ENCODE peak calls at places on chromosomes 5 and 9, in four cellular contexts. One of them, this sample, is unnamed.

GRCh38 chr9:123389070-123389469 is 33.1 kb downstream of the CRB2 start:
- DNase-seq in HepG2: no peak
- DNase-seq in HCT116: no peak
- DNase-seq in K562: no peak
- DNase-seq in this sample: no peak

GRCh38 chr5:173653822-173654523 is 37.5 kb upstream of the BOD1 start:
- DNase-seq in K562: no peak
- DNase-seq in HepG2: no peak
- DNase-seq in HCT116: no peak
- DNase-seq in this sample: no peak

GRCh38 chr9:91066856-91067255 is 265.2 kb downstream of the SYK start:
- DNase-seq in K562: no peak
- DNase-seq in HepG2: no peak
- DNase-seq in HCT116: no peak
- DNase-seq in this sample: no peak

GRCh38 chr5:54881286-54882005 is 103.9 kb downstream of the ESM1 start:
- DNase-seq in K562: no peak
- DNase-seq in HepG2: no peak
- DNase-seq in HCT116: no peak
- DNase-seq in this sample: no peak

GRCh38 chr9:89247431-89248370 is 63.3 kb upstream of the CKS2 start:
- DNase-seq in HepG2: no peak
- DNase-seq in K562: no peak
- DNase-seq in HCT116: no peak
- DNase-seq in this sample: no peak

GRCh38 chr5:67233075-67233474 is 36.5 kb upstream of the CD180 start:
- DNase-seq in HCT116: no peak
- DNase-seq in HepG2: no peak
- DNase-seq in K562: no peak
- DNase-seq in this sample: no peak

GRCh38 chr5:139402561-139403158 is 1.2 kb downstream of the SPATA24 start:
- DNase-seq in HepG2: peak; percentile 49
- DNase-seq in K562: peak; percentile 69
- DNase-seq in HCT116: peak; percentile 19
- DNase-seq in this sample: no peak

GRCh38 chr9:134624827-134625181 is 16.8 kb upstream of the COL5A1 start:
- DNase-seq in HCT116: peak; percentile 18
- DNase-seq in HepG2: no peak
- DNase-seq in K562: no peak
- DNase-seq in this sample: no peak

GRCh38 chr9:124225945-124226344 is 31.8 kb upstream of the NEK6 start:
- DNase-seq in HCT116: no peak
- DNase-seq in K562: no peak
- DNase-seq in HepG2: no peak
- DNase-seq in this sample: no peak

GRCh38 chr9:138008081-138008841 is 130.7 kb downstream of the CACNA1B start:
- DNase-seq in HepG2: no peak
- DNase-seq in K562: no peak
- DNase-seq in HCT116: no peak
- DNase-seq in this sample: no peak

GRCh38 chr9:95516736-95517558 is at the start of gene PTCH1:
- DNase-seq in HepG2: no peak
- DNase-seq in K562: peak; percentile 85
- DNase-seq in HCT116: no peak
- DNase-seq in this sample: peak; percentile 83

GRCh38 chr5:2298746-2299145 is 416.0 kb upstream of the IRX4 start:
- DNase-seq in HCT116: no peak
- DNase-seq in K562: no peak
- DNase-seq in HepG2: no peak
- DNase-seq in this sample: no peak

GRCh38 chr9:29322240-29322639 is 1749.0 kb upstream of the C9orf72 start:
- DNase-seq in HepG2: no peak
- DNase-seq in HCT116: no peak
- DNase-seq in K562: no peak
- DNase-seq in this sample: no peak

GRCh38 chr9:26954050-26954508 is 2.1 kb upstream of the IFT74 start:
- DNase-seq in K562: no peak
- DNase-seq in HCT116: no peak
- DNase-seq in HepG2: no peak
- DNase-seq in this sample: no peak

GRCh38 chr5:132259061-132259851 is 1.8 kb downstream of the PDLIM4 start:
- DNase-seq in HepG2: no peak
- DNase-seq in HCT116: no peak
- DNase-seq in K562: peak; percentile 55
- DNase-seq in this sample: peak; percentile 87

GRCh38 chr5:8906303-8906967 is 639.4 kb downstream of the SEMA5A start:
- DNase-seq in HepG2: no peak
- DNase-seq in HCT116: no peak
- DNase-seq in K562: no peak
- DNase-seq in this sample: no peak

GRCh38 chr5:169997736-169998284 is 17.5 kb upstream of the INSYN2B start:
- DNase-seq in HCT116: no peak
- DNase-seq in HepG2: no peak
- DNase-seq in K562: no peak
- DNase-seq in this sample: no peak
- TF ChIP-seq ELF1 in HCT116: no peak
- TF ChIP-seq ELF1 in HepG2: no peak
- TF ChIP-seq ELF1 in K562: no peak
- TF ChIP-seq ELF1 in this sample: no peak

GRCh38 chr9:10661994-10662393 is 49.2 kb upstream of the PTPRD start:
- DNase-seq in HepG2: no peak
- DNase-seq in HCT116: no peak
- DNase-seq in K562: no peak
- DNase-seq in this sample: no peak

DNA sequence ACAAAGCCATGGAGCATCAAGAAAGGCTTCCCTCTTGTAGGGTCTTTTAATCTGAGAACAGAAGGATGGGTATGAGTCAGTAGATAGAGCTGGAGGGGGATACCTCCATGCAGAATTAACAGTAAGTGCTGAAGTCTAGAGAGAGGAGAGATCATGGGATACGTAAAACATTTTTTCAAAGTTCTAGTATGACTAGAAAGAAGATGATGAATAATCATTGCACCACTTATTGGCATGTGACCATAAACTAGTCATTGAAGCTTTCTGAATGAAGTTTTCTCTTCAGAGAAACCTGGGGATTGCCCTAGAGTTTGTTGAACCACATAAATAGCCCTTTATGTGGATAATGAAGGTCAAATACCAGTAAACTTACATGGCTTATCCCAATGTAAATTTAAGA is 48.6 kb upstream of the PTPRD start:
- DNase-seq in K562: no peak
- DNase-seq in HCT116: no peak
- DNase-seq in HepG2: no peak
- DNase-seq in this sample: no peak
- H2AFZ ChIP-seq in K562: no peak overlapping the region
- H2AFZ ChIP-seq in HCT116: no peak overlapping the region
- H2AFZ ChIP-seq in HepG2: no peak overlapping the region
- H2AFZ ChIP-seq in this sample: no peak overlapping the region

GRCh38 chr5:96934291-96934694 is 1.6 kb upstream of the LNPEP start:
- DNase-seq in K562: no peak
- DNase-seq in HCT116: no peak
- DNase-seq in HepG2: peak; percentile 17
- DNase-seq in this sample: no peak
- TF ChIP-seq ELF1 in K562: peak; percentile 61
- TF ChIP-seq ELF1 in HCT116: peak; percentile 30
- TF ChIP-seq ELF1 in HepG2: peak; percentile 51
- TF ChIP-seq ELF1 in this sample: peak; percentile 64

GRCh38 chr9:135827866-135828580 is 79.3 kb downstream of the CAMSAP1 start:
- DNase-seq in HCT116: no peak
- DNase-seq in HepG2: no peak
- DNase-seq in K562: no peak
- DNase-seq in this sample: no peak

GRCh38 chr9:135828656-135829055 is 78.7 kb downstream of the CAMSAP1 start:
- DNase-seq in HCT116: no peak
- DNase-seq in K562: no peak
- DNase-seq in HepG2: no peak
- DNase-seq in this sample: no peak

GRCh38 chr9:135827301-135827700 is 80.0 kb downstream of the CAMSAP1 start:
- DNase-seq in K562: no peak
- DNase-seq in HCT116: no peak
- DNase-seq in HepG2: no peak
- DNase-seq in this sample: no peak

GRCh38 chr9:135825435-135826187 is 81.7 kb downstream of the CAMSAP1 start:
- DNase-seq in K562: no peak
- DNase-seq in HepG2: no peak
- DNase-seq in HCT116: no peak
- DNase-seq in this sample: no peak

DNA sequence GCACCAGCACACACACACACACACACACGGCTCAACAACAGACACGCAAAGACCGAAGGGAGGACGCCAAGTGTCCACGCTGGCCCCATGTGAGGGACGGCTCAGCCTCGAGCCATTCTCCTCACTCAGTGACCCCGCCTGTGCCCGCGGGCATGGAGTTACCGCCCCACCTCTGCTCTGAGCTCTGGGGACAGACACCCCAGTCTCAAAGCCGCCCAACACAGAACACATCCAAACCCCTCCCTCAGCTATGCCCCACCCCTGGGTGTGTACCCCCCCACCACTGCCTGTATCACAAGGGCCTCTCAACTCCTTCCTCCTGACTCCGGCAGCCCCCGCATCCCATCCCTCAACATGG is 81.2 kb downstream of the CAMSAP1 start:
- DNase-seq in HepG2: no peak
- DNase-seq in HCT116: no peak
- DNase-seq in K562: no peak
- DNase-seq in this sample: no peak
- H2AFZ ChIP-seq in HepG2: no peak overlapping the region
- H2AFZ ChIP-seq in HCT116: no peak overlapping the region
- H2AFZ ChIP-seq in K562: no peak overlapping the region
- H2AFZ ChIP-seq in this sample: no peak overlapping the region

DNA sequence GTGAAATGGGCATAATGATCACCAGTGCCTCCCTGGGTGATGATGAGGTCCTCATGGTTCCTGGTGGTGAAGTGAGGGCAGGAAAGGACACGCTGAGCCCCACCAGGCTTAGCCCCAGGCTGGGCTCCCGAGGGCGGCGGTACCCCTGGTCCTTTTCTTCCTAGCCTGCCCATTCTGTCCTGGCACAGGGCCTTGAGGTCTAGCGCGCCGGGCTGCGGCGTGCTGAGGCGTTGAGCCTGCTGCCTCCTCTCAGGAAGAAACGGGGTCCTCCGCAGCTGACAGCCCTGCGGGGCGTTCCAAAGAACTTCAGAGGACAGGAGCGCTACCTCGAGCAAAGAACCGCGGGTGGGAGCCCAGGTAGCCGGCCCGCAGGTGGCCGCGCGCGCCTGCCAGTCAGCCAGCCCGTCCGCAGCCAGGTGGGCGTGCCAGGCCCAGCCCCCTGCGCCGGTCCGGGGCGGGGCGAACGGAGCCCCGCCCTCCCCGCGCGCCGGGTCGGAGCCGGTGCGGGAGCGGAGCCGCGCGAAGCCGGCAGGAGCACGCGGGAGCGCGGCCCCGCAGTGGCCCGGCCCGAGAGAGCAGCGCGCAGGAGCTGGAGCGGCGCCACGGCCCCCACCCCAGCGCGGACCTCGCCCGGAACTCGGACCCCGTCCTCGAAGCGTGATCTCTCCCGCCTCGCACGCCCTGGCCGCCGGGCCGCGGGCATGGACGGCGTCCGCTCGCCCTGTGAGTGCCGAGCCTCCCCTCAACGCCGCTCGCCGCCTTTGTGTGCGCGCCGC is at the start of gene WNK2:
- DNase-seq in K562: peak; percentile 98
- DNase-seq in HepG2: no peak
- DNase-seq in HCT116: no peak
- DNase-seq in this sample: peak; percentile 96
- TF ChIP-seq ELF1 in K562: no peak
- TF ChIP-seq ELF1 in HepG2: no peak
- TF ChIP-seq ELF1 in HCT116: no peak
- TF ChIP-seq ELF1 in this sample: no peak